ENCODE peak calls at places on chromosome 19, in four cellular contexts. J, U, X and S are unnamed samples.

GRCh38 chr19:43778651-43779050 is 2.1 kb downstream of the KCNN4 start:
- DNase-seq in J (no peak), X (no peak), U (no peak), S (no peak)

GRCh38 chr19:19372656-19373416 is 32.6 kb upstream of the GATAD2A start:
- DNase-seq in X (peak), U (no peak), J (no peak), S (no peak)

GRCh38 chr19:58476498-58477015 is 405 bp downstream of the ZNF446 start:
- DNase-seq in J (no peak), U (no peak), X (no peak), S (no peak)

GRCh38 chr19:31140717-31141116 is 208.5 kb downstream of the TSHZ3 start:
- DNase-seq in U (no peak), J (no peak), X (peak), S (no peak)

GRCh38 chr19:16315825-16316505 is 8.7 kb upstream of the KLF2 start:
- DNase-seq in X (peak), U (peak), J (peak), S (peak)

GRCh38 chr19:41939861-41940442 is 11.7 kb upstream of the ERFL start:
- DNase-seq in U (no peak), X (no peak), J (no peak), S (no peak)

GRCh38 chr19:48715681-48716171 is 3.8 kb downstream of the MAMSTR start:
- DNase-seq in X (no peak), U (no peak), J (no peak), S (no peak)

GRCh38 chr19:15702590-15702930 is 25.3 kb upstream of the OR10H2 start:
- DNase-seq in J (no peak), U (no peak), X (peak), S (no peak)

GRCh38 chr19:18590273-18591272 is 2.0 kb downstream of the REX1BD start:
- DNase-seq in X (peak), U (peak), J (no peak), S (no peak)

GRCh38 chr19:15812059-15812722 is 3.3 kb downstream of the OR10H1 start:
- DNase-seq in J (no peak), U (no peak), X (peak), S (no peak)

GRCh38 chr19:808176-808741 is 11.0 kb downstream of the PTBP1 start:
- DNase-seq in J (no peak), X (no peak), U (no peak), S (no peak)

GRCh38 chr19:54448037-54448773 is 794 bp upstream of the LENG8 start:
- DNase-seq in U (no peak), J (no peak), X (peak), S (no peak)

GRCh38 chr19:39141929-39142328 is 16.3 kb downstream of the PAK4 start:
- DNase-seq in X (no peak), J (no peak), U (no peak), S (no peak)

GRCh38 chr19:39138221-39139211 is 12.9 kb downstream of the PAK4 start:
- DNase-seq in U (no peak), X (no peak), J (no peak), S (peak)

GRCh38 chr19:39140594-39140993 is 15.0 kb downstream of the PAK4 start:
- DNase-seq in J (no peak), U (no peak), X (no peak), S (no peak)

GRCh38 chr19:39140195-39140516 is 14.6 kb downstream of the PAK4 start:
- DNase-seq in X (no peak), J (no peak), U (no peak), S (no peak)

DNA sequence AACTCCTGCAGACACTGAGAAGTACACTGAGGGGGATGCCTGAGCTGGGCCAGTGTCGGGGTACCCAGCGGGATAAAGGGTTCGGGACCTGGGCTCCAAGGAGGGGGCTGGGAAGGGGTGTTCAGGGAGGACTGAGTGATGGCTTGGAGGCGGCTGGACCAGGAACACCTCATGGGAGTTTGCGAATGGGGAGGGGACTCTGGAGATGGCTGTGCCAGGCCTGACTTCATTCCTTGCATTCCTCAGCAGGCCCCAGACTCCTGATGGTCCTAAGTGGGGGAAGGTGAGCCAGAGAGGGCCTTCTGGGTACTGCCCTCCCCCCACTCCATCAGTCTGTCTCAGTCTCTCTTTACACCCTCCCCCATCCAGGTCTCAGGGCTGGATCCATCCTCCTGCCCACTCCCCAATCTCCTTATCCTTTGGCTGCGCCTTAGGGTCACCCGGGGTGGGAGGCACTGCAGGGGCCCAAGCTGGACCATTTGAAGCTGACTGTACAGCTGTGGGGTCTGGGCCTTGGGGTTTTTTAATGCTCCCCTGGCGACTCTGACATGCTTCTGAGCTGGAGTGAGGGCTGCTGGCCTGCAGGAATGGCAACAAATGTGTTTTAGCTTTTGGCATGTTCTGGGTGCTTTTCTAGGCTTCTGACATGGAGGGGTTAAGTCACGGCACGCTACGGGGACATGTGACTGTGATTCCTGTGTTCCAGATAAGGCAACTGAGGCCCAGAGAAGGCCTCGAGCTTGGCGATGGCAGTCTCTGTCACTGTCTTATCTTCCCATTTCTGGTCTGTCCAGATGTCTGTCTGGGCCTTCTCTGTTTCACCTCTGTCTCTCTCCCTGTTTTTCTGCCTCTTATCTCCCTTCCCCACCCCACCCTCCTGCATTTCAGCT is 14.0 kb downstream of the PAK4 start:
- DNase-seq in X (no peak), J (no peak), U (no peak), S (peak)
- H3K4me3 ChIP-seq in X (no peak), J (no peak), U (no peak), S (peak)

GRCh38 chr19:5392476-5392875 is 51.9 kb upstream of the PTPRS start:
- DNase-seq in X (no peak), J (no peak), U (no peak), S (no peak)

GRCh38 chr19:5395996-5396939 is 55.7 kb upstream of the PTPRS start:
- DNase-seq in U (no peak), J (no peak), X (no peak), S (no peak)

GRCh38 chr19:5394907-5395505 is 54.4 kb upstream of the PTPRS start:
- DNase-seq in X (no peak), U (no peak), J (no peak), S (no peak)

GRCh38 chr19:5395541-5395940 is 54.9 kb upstream of the PTPRS start:
- DNase-seq in U (no peak), J (no peak), X (no peak), S (no peak)

GRCh38 chr19:5393088-5393487 is 52.5 kb upstream of the PTPRS start:
- DNase-seq in U (no peak), X (no peak), J (no peak), S (no peak)
- TF ChIP-seq CTCF in U (no peak), X (no peak), J (no peak), S (no peak)

GRCh38 chr19:10562609-10563008 is 3.2 kb downstream of the KRI1 start:
- DNase-seq in X (no peak), U (no peak), J (no peak), S (no peak)
- H3K4me3 ChIP-seq in X (no peak), U (no peak), J (no peak), S (no peak)

GRCh38 chr19:3420244-3420755 is 53.9 kb downstream of the NFIC start:
- DNase-seq in U (no peak), J (no peak), X (no peak), S (no peak)
- TF ChIP-seq CTCF in U (no peak), J (no peak), X (no peak), S (no peak)